ENCODE peak calls at places on chromosomes 3 and 15, in eight cellular contexts. One of them, this sample, is unnamed.

GRCh38 chr3:181698263-181698944 is 13.3 kb upstream of the SOX2 start:
- DNase-seq in stimulated activated CD8-positive, alpha-beta memory T cell treated with anti-CD3 and anti-CD28 coated beads, Interleukin-4, amount 100 ng/mL, for 4 hours: no peak
- DNase-seq in D721Med: no peak
- DNase-seq in heart left ventricle: no peak
- DNase-seq in astrocyte: no peak
- DNase-seq in hypothalamus: no peak
- DNase-seq in anterior cingulate cortex: no peak
- DNase-seq in mucosa of gallbladder: no peak
- DNase-seq in this sample: no peak

GRCh38 chr15:71508081-71508682 is 302.2 kb upstream of the NR2E3 start:
- DNase-seq in D721Med: no peak
- DNase-seq in hypothalamus: no peak
- DNase-seq in anterior cingulate cortex: no peak
- DNase-seq in stimulated activated CD8-positive, alpha-beta memory T cell treated with anti-CD3 and anti-CD28 coated beads, Interleukin-4, amount 100 ng/mL, for 4 hours: no peak
- DNase-seq in mucosa of gallbladder: no peak
- DNase-seq in astrocyte: no peak
- DNase-seq in heart left ventricle: no peak
- DNase-seq in this sample: no peak

GRCh38 chr15:53448215-53449001 is 311.1 kb downstream of the WDR72 start:
- DNase-seq in hypothalamus: no peak
- DNase-seq in stimulated activated CD8-positive, alpha-beta memory T cell treated with anti-CD3 and anti-CD28 coated beads, Interleukin-4, amount 100 ng/mL, for 4 hours: no peak
- DNase-seq in mucosa of gallbladder: no peak
- DNase-seq in heart left ventricle: no peak
- DNase-seq in astrocyte: no peak
- DNase-seq in D721Med: no peak
- DNase-seq in anterior cingulate cortex: no peak
- DNase-seq in this sample: no peak

GRCh38 chr3:12235691-12236090 is 53.2 kb upstream of the PPARG start:
- DNase-seq in stimulated activated CD8-positive, alpha-beta memory T cell treated with anti-CD3 and anti-CD28 coated beads, Interleukin-4, amount 100 ng/mL, for 4 hours: no peak
- DNase-seq in hypothalamus: no peak
- DNase-seq in mucosa of gallbladder: no peak
- DNase-seq in astrocyte: peak
- DNase-seq in heart left ventricle: no peak
- DNase-seq in D721Med: no peak
- DNase-seq in anterior cingulate cortex: no peak
- DNase-seq in this sample: peak

GRCh38 chr3:149243540-149243939 is 21.9 kb upstream of the CP start:
- DNase-seq in mucosa of gallbladder: no peak
- DNase-seq in stimulated activated CD8-positive, alpha-beta memory T cell treated with anti-CD3 and anti-CD28 coated beads, Interleukin-4, amount 100 ng/mL, for 4 hours: no peak
- DNase-seq in anterior cingulate cortex: no peak
- DNase-seq in astrocyte: no peak
- DNase-seq in heart left ventricle: no peak
- DNase-seq in hypothalamus: no peak
- DNase-seq in D721Med: no peak
- DNase-seq in this sample: no peak

GRCh38 chr3:142216321-142216720 is 9.1 kb downstream of the GK5 start:
- DNase-seq in astrocyte: no peak
- DNase-seq in mucosa of gallbladder: no peak
- DNase-seq in anterior cingulate cortex: no peak
- DNase-seq in stimulated activated CD8-positive, alpha-beta memory T cell treated with anti-CD3 and anti-CD28 coated beads, Interleukin-4, amount 100 ng/mL, for 4 hours: no peak
- DNase-seq in D721Med: no peak
- DNase-seq in hypothalamus: no peak
- DNase-seq in heart left ventricle: no peak
- DNase-seq in this sample: no peak

GRCh38 chr3:182235504-182235903 is 523.8 kb downstream of the SOX2 start:
- DNase-seq in astrocyte: no peak
- DNase-seq in D721Med: no peak
- DNase-seq in stimulated activated CD8-positive, alpha-beta memory T cell treated with anti-CD3 and anti-CD28 coated beads, Interleukin-4, amount 100 ng/mL, for 4 hours: no peak
- DNase-seq in anterior cingulate cortex: no peak
- DNase-seq in heart left ventricle: no peak
- DNase-seq in hypothalamus: no peak
- DNase-seq in mucosa of gallbladder: no peak
- DNase-seq in this sample: no peak

GRCh38 chr3:127233371-127233770 is 40.4 kb downstream of the PRR23E start:
- DNase-seq in stimulated activated CD8-positive, alpha-beta memory T cell treated with anti-CD3 and anti-CD28 coated beads, Interleukin-4, amount 100 ng/mL, for 4 hours: no peak
- DNase-seq in D721Med: no peak
- DNase-seq in mucosa of gallbladder: no peak
- DNase-seq in hypothalamus: no peak
- DNase-seq in anterior cingulate cortex: no peak
- DNase-seq in astrocyte: no peak
- DNase-seq in heart left ventricle: no peak
- DNase-seq in this sample: peak

GRCh38 chr3:57518276-57518914 is 25.7 kb downstream of the DNAH12 start:
- DNase-seq in hypothalamus: no peak
- DNase-seq in stimulated activated CD8-positive, alpha-beta memory T cell treated with anti-CD3 and anti-CD28 coated beads, Interleukin-4, amount 100 ng/mL, for 4 hours: no peak
- DNase-seq in D721Med: no peak
- DNase-seq in astrocyte: peak
- DNase-seq in heart left ventricle: no peak
- DNase-seq in mucosa of gallbladder: no peak
- DNase-seq in anterior cingulate cortex: no peak
- DNase-seq in this sample: peak

GRCh38 chr3:45057557-45057956 is 31.5 kb downstream of the CLEC3B start:
- DNase-seq in heart left ventricle: no peak
- DNase-seq in anterior cingulate cortex: no peak
- DNase-seq in astrocyte: no peak
- DNase-seq in stimulated activated CD8-positive, alpha-beta memory T cell treated with anti-CD3 and anti-CD28 coated beads, Interleukin-4, amount 100 ng/mL, for 4 hours: no peak
- DNase-seq in D721Med: no peak
- DNase-seq in hypothalamus: no peak
- DNase-seq in mucosa of gallbladder: no peak
- DNase-seq in this sample: peak

GRCh38 chr3:19357947-19358346 is 209.6 kb downstream of the KCNH8 start:
- DNase-seq in astrocyte: no peak
- DNase-seq in anterior cingulate cortex: no peak
- DNase-seq in hypothalamus: no peak
- DNase-seq in heart left ventricle: no peak
- DNase-seq in stimulated activated CD8-positive, alpha-beta memory T cell treated with anti-CD3 and anti-CD28 coated beads, Interleukin-4, amount 100 ng/mL, for 4 hours: no peak
- DNase-seq in mucosa of gallbladder: no peak
- DNase-seq in D721Med: no peak
- DNase-seq in this sample: no peak

GRCh38 chr15:88742161-88742560 is 61.1 kb upstream of the ACAN start:
- DNase-seq in anterior cingulate cortex: no peak
- DNase-seq in mucosa of gallbladder: no peak
- DNase-seq in stimulated activated CD8-positive, alpha-beta memory T cell treated with anti-CD3 and anti-CD28 coated beads, Interleukin-4, amount 100 ng/mL, for 4 hours: no peak
- DNase-seq in hypothalamus: no peak
- DNase-seq in heart left ventricle: no peak
- DNase-seq in D721Med: no peak
- DNase-seq in astrocyte: no peak
- DNase-seq in this sample: no peak

GRCh38 chr3:15924914-15925313 is 127.1 kb upstream of the ANKRD28 start:
- DNase-seq in D721Med: no peak
- DNase-seq in mucosa of gallbladder: no peak
- DNase-seq in anterior cingulate cortex: no peak
- DNase-seq in astrocyte: no peak
- DNase-seq in hypothalamus: no peak
- DNase-seq in heart left ventricle: no peak
- DNase-seq in stimulated activated CD8-positive, alpha-beta memory T cell treated with anti-CD3 and anti-CD28 coated beads, Interleukin-4, amount 100 ng/mL, for 4 hours: no peak
- DNase-seq in this sample: no peak

GRCh38 chr3:37795431-37796061 is 66.1 kb upstream of the CTDSPL start:
- DNase-seq in hypothalamus: no peak
- DNase-seq in D721Med: no peak
- DNase-seq in stimulated activated CD8-positive, alpha-beta memory T cell treated with anti-CD3 and anti-CD28 coated beads, Interleukin-4, amount 100 ng/mL, for 4 hours: no peak
- DNase-seq in anterior cingulate cortex: no peak
- DNase-seq in heart left ventricle: no peak
- DNase-seq in mucosa of gallbladder: no peak
- DNase-seq in astrocyte: no peak
- DNase-seq in this sample: no peak

GRCh38 chr3:133821767-133822638 is 16.4 kb downstream of the SRPRB start:
- DNase-seq in anterior cingulate cortex: no peak
- DNase-seq in D721Med: no peak
- DNase-seq in hypothalamus: no peak
- DNase-seq in heart left ventricle: peak
- DNase-seq in stimulated activated CD8-positive, alpha-beta memory T cell treated with anti-CD3 and anti-CD28 coated beads, Interleukin-4, amount 100 ng/mL, for 4 hours: no peak
- DNase-seq in astrocyte: peak
- DNase-seq in mucosa of gallbladder: peak
- DNase-seq in this sample: peak

GRCh38 chr15:55791576-55792400 is 48.8 kb upstream of the PRTG start:
- DNase-seq in anterior cingulate cortex: no peak
- DNase-seq in mucosa of gallbladder: no peak
- DNase-seq in heart left ventricle: no peak
- DNase-seq in D721Med: no peak
- DNase-seq in astrocyte: peak
- DNase-seq in hypothalamus: no peak
- DNase-seq in stimulated activated CD8-positive, alpha-beta memory T cell treated with anti-CD3 and anti-CD28 coated beads, Interleukin-4, amount 100 ng/mL, for 4 hours: no peak
- DNase-seq in this sample: peak

GRCh38 chr15:66854012-66854965 is 152.3 kb downstream of the SMAD6 start:
- DNase-seq in mucosa of gallbladder: no peak
- DNase-seq in anterior cingulate cortex: no peak
- DNase-seq in astrocyte: no peak
- DNase-seq in D721Med: no peak
- DNase-seq in stimulated activated CD8-positive, alpha-beta memory T cell treated with anti-CD3 and anti-CD28 coated beads, Interleukin-4, amount 100 ng/mL, for 4 hours: no peak
- DNase-seq in hypothalamus: no peak
- DNase-seq in heart left ventricle: no peak
- DNase-seq in this sample: no peak

GRCh38 chr3:157543491-157544035 is 40.3 kb upstream of the VEPH1 start:
- DNase-seq in heart left ventricle: no peak
- DNase-seq in anterior cingulate cortex: no peak
- DNase-seq in stimulated activated CD8-positive, alpha-beta memory T cell treated with anti-CD3 and anti-CD28 coated beads, Interleukin-4, amount 100 ng/mL, for 4 hours: no peak
- DNase-seq in hypothalamus: no peak
- DNase-seq in mucosa of gallbladder: no peak
- DNase-seq in D721Med: no peak
- DNase-seq in astrocyte: no peak
- DNase-seq in this sample: peak

GRCh38 chr15:63502137-63502801 is 2.1 kb upstream of the USP3 start:
- DNase-seq in D721Med: no peak
- DNase-seq in stimulated activated CD8-positive, alpha-beta memory T cell treated with anti-CD3 and anti-CD28 coated beads, Interleukin-4, amount 100 ng/mL, for 4 hours: no peak
- DNase-seq in heart left ventricle: no peak
- DNase-seq in anterior cingulate cortex: no peak
- DNase-seq in hypothalamus: no peak
- DNase-seq in astrocyte: no peak
- DNase-seq in mucosa of gallbladder: no peak
- DNase-seq in this sample: peak

GRCh38 chr15:63967616-63968015 is 78.7 kb downstream of the DAPK2 start:
- DNase-seq in heart left ventricle: no peak
- DNase-seq in D721Med: no peak
- DNase-seq in stimulated activated CD8-positive, alpha-beta memory T cell treated with anti-CD3 and anti-CD28 coated beads, Interleukin-4, amount 100 ng/mL, for 4 hours: no peak
- DNase-seq in hypothalamus: no peak
- DNase-seq in anterior cingulate cortex: no peak
- DNase-seq in mucosa of gallbladder: no peak
- DNase-seq in astrocyte: no peak
- DNase-seq in this sample: no peak

GRCh38 chr3:171535799-171536198 is 75.6 kb upstream of the TNIK start:
- DNase-seq in hypothalamus: no peak
- DNase-seq in mucosa of gallbladder: no peak
- DNase-seq in heart left ventricle: no peak
- DNase-seq in D721Med: no peak
- DNase-seq in anterior cingulate cortex: no peak
- DNase-seq in stimulated activated CD8-positive, alpha-beta memory T cell treated with anti-CD3 and anti-CD28 coated beads, Interleukin-4, amount 100 ng/mL, for 4 hours: no peak
- DNase-seq in astrocyte: no peak
- DNase-seq in this sample: no peak

GRCh38 chr3:107110596-107111305 is 266.5 kb upstream of the CCDC54 start:
- DNase-seq in D721Med: no peak
- DNase-seq in mucosa of gallbladder: no peak
- DNase-seq in heart left ventricle: no peak
- DNase-seq in astrocyte: no peak
- DNase-seq in hypothalamus: no peak
- DNase-seq in stimulated activated CD8-positive, alpha-beta memory T cell treated with anti-CD3 and anti-CD28 coated beads, Interleukin-4, amount 100 ng/mL, for 4 hours: no peak
- DNase-seq in anterior cingulate cortex: no peak
- DNase-seq in this sample: no peak

GRCh38 chr3:183195266-183195665 is 32.7 kb upstream of the LAMP3 start:
- DNase-seq in D721Med: no peak
- DNase-seq in heart left ventricle: no peak
- DNase-seq in mucosa of gallbladder: no peak
- DNase-seq in astrocyte: no peak
- DNase-seq in anterior cingulate cortex: no peak
- DNase-seq in hypothalamus: no peak
- DNase-seq in stimulated activated CD8-positive, alpha-beta memory T cell treated with anti-CD3 and anti-CD28 coated beads, Interleukin-4, amount 100 ng/mL, for 4 hours: no peak
- DNase-seq in this sample: no peak

GRCh38 chr3:172625404-172625803 is 85.5 kb downstream of the NCEH1 start:
- DNase-seq in heart left ventricle: no peak
- DNase-seq in mucosa of gallbladder: no peak
- DNase-seq in anterior cingulate cortex: no peak
- DNase-seq in stimulated activated CD8-positive, alpha-beta memory T cell treated with anti-CD3 and anti-CD28 coated beads, Interleukin-4, amount 100 ng/mL, for 4 hours: no peak
- DNase-seq in D721Med: no peak
- DNase-seq in hypothalamus: no peak
- DNase-seq in astrocyte: peak
- DNase-seq in this sample: peak

GRCh38 chr3:166889241-166889640 is 490.9 kb downstream of the ZBBX start:
- DNase-seq in stimulated activated CD8-positive, alpha-beta memory T cell treated with anti-CD3 and anti-CD28 coated beads, Interleukin-4, amount 100 ng/mL, for 4 hours: no peak
- DNase-seq in heart left ventricle: no peak
- DNase-seq in astrocyte: no peak
- DNase-seq in hypothalamus: no peak
- DNase-seq in anterior cingulate cortex: no peak
- DNase-seq in mucosa of gallbladder: no peak
- DNase-seq in D721Med: no peak
- DNase-seq in this sample: peak